ENCODE peak calls at places on chromosomes 6 and 20, in five cellular contexts. E, B, Q, N and Y are unnamed samples.

GRCh38 chr6:109093732-109094131 is 914 bp downstream of the SESN1 start:
- DNase-seq in Q (no peak), N (no peak), E (no peak), B (peak), Y (no peak)

GRCh38 chr20:16351415-16351814 is 221.8 kb downstream of the KIF16B start:
- DNase-seq in B (no peak), E (no peak), Q (no peak), N (no peak), Y (no peak)

GRCh38 chr6:45369870-45370269 is 7.9 kb downstream of the SUPT3H start:
- DNase-seq in B (no peak), N (no peak), Q (no peak), E (no peak), Y (no peak)

GRCh38 chr6:37258405-37258704 is 411 bp upstream of the TMEM217 start:
- DNase-seq in B (no peak), N (no peak), E (no peak), Q (no peak), Y (no peak)

GRCh38 chr6:8821921-8822512 is 386.7 kb upstream of the SLC35B3 start:
- DNase-seq in N (no peak), B (no peak), E (no peak), Q (no peak), Y (no peak)

GRCh38 chr20:9441948-9442347 is 72.4 kb upstream of the LAMP5 start:
- DNase-seq in B (no peak), Q (no peak), E (no peak), N (no peak), Y (no peak)

GRCh38 chr6:41426888-41427641 is 91.7 kb downstream of the NCR2 start:
- DNase-seq in E (no peak), N (no peak), Q (no peak), B (no peak), Y (no peak)

GRCh38 chr6:27161946-27162603 is 85.4 kb upstream of the PRSS16 start:
- DNase-seq in N (no peak), Q (no peak), B (peak), E (no peak), Y (no peak)

GRCh38 chr6:130587778-130588520 is 222.1 kb downstream of the TMEM200A start:
- DNase-seq in N (peak), Q (no peak), B (peak), E (no peak), Y (no peak)

GRCh38 chr6:111866857-111867256 is 6.4 kb downstream of the FYN start:
- DNase-seq in E (no peak), Q (no peak), B (no peak), N (no peak), Y (no peak)

GRCh38 chr20:3661836-3662665 is 1.1 kb downstream of the GFRA4 start:
- DNase-seq in N (no peak), Q (no peak), B (no peak), E (no peak), Y (no peak)

GRCh38 chr6:149933036-149933435 is 8.8 kb upstream of the ULBP2 start:
- DNase-seq in B (no peak), N (no peak), Q (no peak), E (no peak), Y (no peak)

GRCh38 chr6:48068326-48069191 is 42.4 kb downstream of the PTCHD4 start:
- DNase-seq in N (no peak), E (no peak), B (no peak), Q (no peak), Y (peak)

GRCh38 chr6:36740818-36741179 is 43.2 kb downstream of the RAB44 start:
- DNase-seq in N (no peak), Q (no peak), E (no peak), B (no peak), Y (no peak)